ENCODE peak calls at places on chromosomes 3 and 15, in six cellular contexts. X is astrocyte, O is sigmoid colon, B is psoas muscle, R is foreskin keratinocyte, G is aorta. T is an unnamed sample.

GRCh38 chr3:71031914-71032521 is 551.5 kb downstream of the FOXP1 start:
- DNase-seq in X (no peak), O (peak; percentile 66), B (peak; percentile 19), R (no peak), G (no peak), T (no peak)

GRCh38 chr15:95883064-95883463 is 447.4 kb upstream of the NR2F2 start:
- DNase-seq in X (no peak), O (no peak), B (no peak), R (no peak), G (no peak), T (no peak)

GRCh38 chr3:32850226-32850625 is 32.4 kb downstream of the TRIM71 start:
- DNase-seq in X (no peak), O (no peak), B (no peak), R (no peak), G (no peak), T (no peak)

GRCh38 chr3:162354343-162354742 is 857.7 kb downstream of the OTOL1 start:
- DNase-seq in X (peak; percentile 78), O (no peak), B (no peak), R (no peak), G (no peak), T (no peak)

GRCh38 chr15:57697588-57697987 is 8.9 kb upstream of the POLR2M start:
- DNase-seq in X (peak; percentile 64), O (no peak), B (no peak), R (peak; percentile 9), G (peak; percentile 87), T (no peak)

GRCh38 chr3:123406598-123406997 is 42.3 kb downstream of the ADCY5 start:
- DNase-seq in X (no peak), O (peak; percentile 98), B (peak; percentile 57), R (no peak), G (peak; percentile 93), T (peak; percentile 38)

GRCh38 chr3:182979719-182980191 is 583 bp downstream of the DCUN1D1 start:
- DNase-seq in X (no peak), O (peak; percentile 68), B (no peak), R (peak; percentile 25), G (no peak), T (peak; percentile 40)

GRCh38 chr3:57733790-57734189 is 22.3 kb upstream of the SLMAP start:
- DNase-seq in X (no peak), O (no peak), B (no peak), R (no peak), G (no peak), T (no peak)

GRCh38 chr3:140164922-140165590 is 230.1 kb downstream of the CLSTN2 start:
- DNase-seq in X (peak; percentile 29), O (no peak), B (no peak), R (peak; percentile 71), G (no peak), T (no peak)

GRCh38 chr15:32922541-32922940 is 204.7 kb downstream of the GREM1 start:
- DNase-seq in X (no peak), O (no peak), B (no peak), R (no peak), G (no peak), T (no peak)
- H3K27ac ChIP-seq in X (no peak overlapping the region), O (no peak overlapping the region), B (no peak overlapping the region), R (no peak overlapping the region), G (no peak overlapping the region), T (no peak overlapping the region)

GRCh38 chr3:39185326-39185958 is 7.0 kb downstream of the XIRP1 start:
- DNase-seq in X (no peak), O (no peak), B (no peak), R (no peak), G (no peak), T (no peak)

GRCh38 chr3:39184968-39185285 is 7.5 kb downstream of the XIRP1 start:
- DNase-seq in X (no peak), O (no peak), B (no peak), R (no peak), G (no peak), T (no peak)

GRCh38 chr3:39184081-39184967 is 8.1 kb downstream of the XIRP1 start:
- DNase-seq in X (no peak), O (no peak), B (no peak), R (no peak), G (no peak), T (no peak)

GRCh38 chr3:39181408-39182335 is 10.7 kb downstream of the XIRP1 start:
- DNase-seq in X (no peak), O (no peak), B (no peak), R (no peak), G (no peak), T (no peak)

GRCh38 chr3:39183231-39184080 is 8.9 kb downstream of the XIRP1 start:
- DNase-seq in X (no peak), O (peak; percentile 60), B (no peak), R (no peak), G (no peak), T (peak; percentile 58)
- H3K27ac ChIP-seq in X (no peak overlapping the region), O (peak overlapping the region; percentile 94), B (peak overlapping the region; percentile 64), R (no peak overlapping the region), G (peak overlapping the region; percentile 4), T (peak overlapping the region; percentile 24)

DNA sequence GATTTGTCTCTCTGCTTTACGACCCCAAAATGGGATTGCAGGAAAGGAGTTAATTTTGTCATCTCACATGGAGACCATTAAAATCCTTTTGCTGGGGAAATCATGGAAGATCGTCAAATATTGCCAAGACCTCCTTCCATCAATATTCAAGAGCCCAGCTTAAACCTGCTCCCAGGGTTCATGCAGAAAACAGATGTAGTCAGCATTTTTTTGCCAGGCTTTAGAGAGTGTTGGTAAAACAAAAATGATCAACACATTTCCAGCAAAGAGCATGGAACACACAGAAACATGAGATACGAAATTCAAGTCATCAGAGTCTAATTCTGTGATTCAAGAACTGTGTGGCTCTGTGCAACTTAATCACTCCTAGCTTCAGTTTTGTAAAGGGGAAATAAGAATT is 118.0 kb upstream of the ATP10A start:
- DNase-seq in X (no peak), O (no peak), B (no peak), R (no peak), G (no peak), T (no peak)
- H3K27ac ChIP-seq in X (no peak overlapping the region), O (no peak overlapping the region), B (no peak overlapping the region), R (no peak overlapping the region), G (no peak overlapping the region), T (no peak overlapping the region)

GRCh38 chr3:152779649-152780048 is 55.3 kb upstream of the P2RY1 start:
- DNase-seq in X (peak; percentile 49), O (no peak), B (no peak), R (peak; percentile 31), G (no peak), T (no peak)
- H3K27ac ChIP-seq in X (no peak overlapping the region), O (peak overlapping the region; percentile 33), B (no peak overlapping the region), R (no peak overlapping the region), G (no peak overlapping the region), T (no peak overlapping the region)